ENCODE peak calls at places on chromosomes 5 and 9, in six cellular contexts. I, Y, Q, B, J and L are unnamed samples.

GRCh38 chr9:27732494-27732893 is 159.2 kb upstream of the C9orf72 start:
- DNase-seq in B (no peak), I (no peak), J (no peak), Y (no peak), Q (no peak), L (no peak)

GRCh38 chr5:165397521-165397920 is 1892.1 kb downstream of the MAT2B start:
- DNase-seq in J (no peak), Y (no peak), I (no peak), B (no peak), Q (no peak), L (no peak)

GRCh38 chr5:1031306-1031959 is 22.8 kb downstream of the NKD2 start:
- DNase-seq in Q (no peak), B (no peak), I (no peak), Y (no peak), J (no peak), L (no peak)

GRCh38 chr5:154002093-154002492 is 36.6 kb downstream of the FAM114A2 start:
- DNase-seq in J (no peak), I (no peak), Y (peak; percentile 5), Q (no peak), B (no peak), L (no peak)

GRCh38 chr5:14148890-14149671 is 5.9 kb downstream of the TRIO start:
- DNase-seq in J (no peak), B (no peak), Q (no peak), I (no peak), Y (peak; percentile 60), L (no peak)

GRCh38 chr5:177595026-177595585 is 3.1 kb downstream of the TMED9 start:
- DNase-seq in Q (no peak), I (no peak), J (no peak), B (no peak), Y (no peak), L (peak; percentile 45)

GRCh38 chr5:171431251-171431777 is 11.9 kb downstream of the FGF18 start:
- DNase-seq in I (no peak), J (no peak), B (no peak), Q (no peak), Y (no peak), L (peak; percentile 75)

GRCh38 chr5:107743357-107744000 is 72.7 kb upstream of the EFNA5 start:
- DNase-seq in I (no peak), J (no peak), Y (peak; percentile 79), B (no peak), Q (peak; percentile 28), L (no peak)

GRCh38 chr5:27830551-27830950 is 792.2 kb upstream of the CDH9 start:
- DNase-seq in Q (no peak), I (no peak), Y (peak; percentile 75), B (no peak), J (no peak), L (no peak)

GRCh38 chr9:98743329-98743728 is 34.6 kb upstream of the GABBR2 start:
- DNase-seq in Y (no peak), Q (no peak), B (no peak), I (no peak), J (no peak), L (no peak)

GRCh38 chr5:104184264-104184663 is 621.7 kb upstream of the NUDT12 start:
- DNase-seq in J (no peak), Q (no peak), Y (no peak), I (no peak), B (no peak), L (no peak)

GRCh38 chr5:60403343-60404006 is 296.5 kb downstream of the DEPDC1B start:
- DNase-seq in J (no peak), I (no peak), Q (no peak), Y (no peak), B (no peak), L (no peak)

GRCh38 chr5:6812800-6813731 is 99.8 kb downstream of the TENT4A start:
- DNase-seq in Q (no peak), B (no peak), Y (peak; percentile 46), I (no peak), J (no peak), L (peak; percentile 61)

GRCh38 chr5:120231563-120231962 is 232.5 kb upstream of the PRR16 start:
- DNase-seq in J (no peak), Q (no peak), B (no peak), I (no peak), Y (no peak), L (no peak)

GRCh38 chr5:169956756-169957155 is 23.5 kb downstream of the INSYN2B start:
- DNase-seq in Y (no peak), I (no peak), Q (peak; percentile 40), J (no peak), B (no peak), L (no peak)

GRCh38 chr9:99040254-99040653 is 64.7 kb upstream of the TGFBR1 start:
- DNase-seq in Q (no peak), J (peak; percentile 25), Y (no peak), I (no peak), B (no peak), L (no peak)

GRCh38 chr9:92614763-92615441 is 55.0 kb downstream of the IPPK start:
- DNase-seq in Y (no peak), Q (no peak), I (no peak), J (no peak), B (no peak), L (peak; percentile 83)

GRCh38 chr9:76962732-76963131 is 56.7 kb upstream of the FOXB2 start:
- DNase-seq in Q (no peak), Y (no peak), B (no peak), I (no peak), J (no peak), L (no peak)

GRCh38 chr9:137317021-137317978 is 15.2 kb upstream of the NRARP start:
- DNase-seq in Q (no peak), J (peak; percentile 29), B (no peak), I (no peak), Y (no peak), L (peak; percentile 13)

GRCh38 chr5:54329731-54330709 is 19.6 kb upstream of the ARL15 start:
- DNase-seq in J (no peak), Q (peak; percentile 85), Y (peak; percentile 85), I (no peak), B (no peak), L (no peak)

GRCh38 chr5:146751781-146752401 is 126.7 kb downstream of the PPP2R2B start:
- DNase-seq in I (no peak), J (no peak), Q (no peak), Y (no peak), B (no peak), L (no peak)

GRCh38 chr9:83432104-83432627 is 106.0 kb downstream of the FRMD3 start:
- DNase-seq in J (no peak), Y (peak; percentile 90), I (no peak), Q (no peak), B (peak; percentile 13), L (peak; percentile 88)

GRCh38 chr9:18163146-18163545 is 310.8 kb upstream of the ADAMTSL1 start:
- DNase-seq in I (no peak), B (no peak), Q (no peak), J (no peak), Y (no peak), L (no peak)

GRCh38 chr5:170508660-170509322 is 5.0 kb downstream of the KCNIP1 start:
- DNase-seq in J (no peak), Y (peak; percentile 82), B (no peak), Q (no peak), I (peak; percentile 6), L (no peak)

GRCh38 chr5:9104576-9105339 is 441.1 kb downstream of the SEMA5A start:
- DNase-seq in Q (no peak), I (no peak), J (peak; percentile 45), Y (no peak), B (no peak), L (no peak)

GRCh38 chr5:154860123-154860522 is 1.7 kb downstream of the CNOT8 start:
- DNase-seq in J (no peak), Q (peak; percentile 47), Y (peak; percentile 72), B (no peak), I (no peak), L (peak; percentile 62)

GRCh38 chr9:77707696-77708095 is 59.6 kb upstream of the GNA14 start:
- DNase-seq in B (no peak), Q (peak; percentile 55), I (no peak), Y (peak; percentile 94), J (no peak), L (peak; percentile 93)

GRCh38 chr5:132589467-132589866 is 32.7 kb downstream of the RAD50 start:
- DNase-seq in B (no peak), Y (no peak), Q (no peak), J (no peak), I (no peak), L (no peak)

GRCh38 chr5:143229896-143230675 is 173.4 kb downstream of the NR3C1 start:
- DNase-seq in J (peak; percentile 47), B (peak; percentile 13), Q (no peak), Y (peak; percentile 96), I (no peak), L (peak; percentile 90)

GRCh38 chr9:27094640-27095039 is 14.4 kb upstream of the TEK start:
- DNase-seq in Y (peak; percentile 86), B (no peak), I (no peak), Q (peak; percentile 9), J (no peak), L (no peak)

GRCh38 chr5:148913985-148914421 is 87.6 kb downstream of the ADRB2 start:
- DNase-seq in Y (peak; percentile 99), J (no peak), I (no peak), B (no peak), Q (no peak), L (no peak)

GRCh38 chr5:16461026-16461425 is 4.6 kb downstream of the ZNF622 start:
- DNase-seq in J (no peak), I (no peak), Q (no peak), B (no peak), Y (no peak), L (no peak)

GRCh38 chr5:150428106-150428876 is 15.6 kb upstream of the CD74 start:
- DNase-seq in Y (peak; percentile 65), I (no peak), B (peak; percentile 35), Q (peak; percentile 41), J (peak; percentile 31), L (peak; percentile 89)

GRCh38 chr5:1796371-1797108 is 3.1 kb downstream of the MRPL36 start:
- DNase-seq in I (no peak), Y (no peak), J (no peak), Q (no peak), B (no peak), L (no peak)

GRCh38 chr9:71920456-71921189 is 9.2 kb downstream of the C9orf85 start:
- DNase-seq in J (no peak), B (no peak), Q (no peak), I (no peak), Y (no peak), L (no peak)

GRCh38 chr5:44862808-44863207 is 54.1 kb downstream of the MRPS30 start:
- DNase-seq in B (no peak), Y (peak; percentile 51), Q (no peak), J (no peak), I (peak; percentile 26), L (no peak)

GRCh38 chr9:121960665-121961064 is 132.4 kb downstream of the TTLL11 start:
- DNase-seq in I (no peak), Y (no peak), Q (no peak), B (no peak), J (no peak), L (no peak)

GRCh38 chr9:83231039-83231438 is 168.1 kb upstream of the RASEF start:
- DNase-seq in I (no peak), Y (peak; percentile 77), J (no peak), B (no peak), Q (peak; percentile 33), L (no peak)